ENCODE peak calls at places on chromosomes 13 and 19, in ten cellular contexts. N is CD4-positive, alpha-beta T cell; O is tibial artery; C is aorta; G is CD8-positive, alpha-beta T cell; W is colonic mucosa; K is stomach; D is CD8-positive, alpha-beta memory T cell; E is cardiac muscle cell; Y is mucosa of descending colon. H is an unnamed sample.

GRCh38 chr13:46367622-46368327 is 19.3 kb downstream of the RUBCNL start:
- DNase-seq in N (no peak), O (no peak), C (no peak), G (no peak), W (no peak), K (no peak), D (no peak), E (peak; percentile 33), Y (no peak), H (no peak)

GRCh38 chr13:75299206-75299605 is 182.8 kb downstream of the TBC1D4 start:
- DNase-seq in N (no peak), O (no peak), C (no peak), G (no peak), W (no peak), K (no peak), D (no peak), E (no peak), Y (no peak), H (no peak)

GRCh38 chr19:11451327-11451941 is 16.0 kb downstream of the PRKCSH start:
- DNase-seq in N (no peak), O (no peak), C (no peak), G (no peak), W (no peak), K (no peak), D (no peak), E (no peak), Y (no peak), H (no peak)

GRCh38 chr19:46390866-46391265 is 22.5 kb downstream of the CCDC8 start:
- DNase-seq in N (no peak), O (peak; percentile 67), C (peak; percentile 64), G (no peak), W (no peak), K (no peak), D (no peak), E (no peak), Y (peak; percentile 23), H (no peak)

GRCh38 chr13:72970956-72971355 is 87.8 kb upstream of the KLF5 start:
- DNase-seq in N (no peak), O (no peak), C (no peak), G (no peak), W (no peak), K (no peak), D (no peak), E (no peak), Y (no peak), H (no peak)

GRCh38 chr13:86282450-86282849 is 483.2 kb upstream of the SLITRK6 start:
- DNase-seq in N (no peak), O (no peak), C (no peak), G (no peak), W (no peak), K (no peak), D (no peak), E (no peak), Y (no peak), H (no peak)

GRCh38 chr19:47430041-47430802 is 10.9 kb upstream of the MEIS3 start:
- DNase-seq in N (no peak), O (no peak), C (peak; percentile 58), G (peak; percentile 22), W (peak; percentile 73), K (peak; percentile 53), D (no peak), E (peak; percentile 71), Y (peak; percentile 75), H (no peak)

GRCh38 chr13:113947321-113948033 is 26.4 kb downstream of the C13orf46 start:
- DNase-seq in N (no peak), O (peak; percentile 86), C (peak; percentile 80), G (no peak), W (peak; percentile 58), K (peak; percentile 66), D (no peak), E (peak; percentile 70), Y (peak; percentile 74), H (no peak)

GRCh38 chr19:14775855-14776254 is 2.5 kb downstream of the ADGRE2 start:
- DNase-seq in N (no peak), O (no peak), C (no peak), G (peak; percentile 5), W (no peak), K (peak; percentile 30), D (no peak), E (no peak), Y (peak; percentile 28), H (peak; percentile 24)

DNA sequence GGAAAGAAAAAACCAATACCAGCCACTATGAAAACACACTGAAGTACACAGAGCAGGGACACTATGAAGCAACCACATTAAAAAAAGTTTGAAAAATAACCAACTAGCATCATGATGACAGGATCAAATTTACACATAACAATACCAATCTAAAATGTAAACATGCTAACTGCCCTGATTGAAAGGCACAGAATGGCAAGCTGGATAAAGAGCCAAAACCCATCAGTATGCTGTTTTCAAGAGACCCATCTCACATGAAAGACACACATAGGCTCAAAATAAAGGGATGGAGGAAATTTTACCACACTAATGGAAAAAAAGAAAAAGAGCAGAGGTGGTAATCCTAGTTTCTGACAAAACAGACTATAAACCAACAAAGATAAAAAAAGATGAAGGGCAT is 291.3 kb downstream of the SLC7A1 start:
- DNase-seq in N (no peak), O (no peak), C (no peak), G (no peak), W (no peak), K (no peak), D (no peak), E (no peak), Y (no peak), H (no peak)
- H3K9me3 ChIP-seq in N (peaks cover 5% of the 10 kb centered on the region), O (peaks cover 21% of the 10 kb centered on the region), C (no peaks in the 10 kb centered on the region), G (no peaks in the 10 kb centered on the region), W (no peaks in the 10 kb centered on the region), K (peaks cover 50% of the 10 kb centered on the region), D (no peaks in the 10 kb centered on the region), E (no peaks in the 10 kb centered on the region), Y (peaks cover 40% of the 10 kb centered on the region), H (peaks cover 44% of the 10 kb centered on the region)

GRCh38 chr19:28655054-28655453 is 557.9 kb downstream of the UQCRFS1 start:
- DNase-seq in N (no peak), O (no peak), C (no peak), G (no peak), W (no peak), K (no peak), D (no peak), E (no peak), Y (no peak), H (no peak)
- H3K9me3 ChIP-seq in N (peaks cover 10% of the 10 kb centered on the region), O (peaks cover 14% of the 10 kb centered on the region), C (peaks cover 9% of the 10 kb centered on the region), G (no peaks in the 10 kb centered on the region), W (no peaks in the 10 kb centered on the region), K (peaks cover 49% of the 10 kb centered on the region), D (peaks cover 5% of the 10 kb centered on the region), E (no peaks in the 10 kb centered on the region), Y (peaks cover 7% of the 10 kb centered on the region), H (peaks cover 9% of the 10 kb centered on the region)

GRCh38 chr19:16892438-16892837 is 3.6 kb downstream of the F2RL3 start:
- DNase-seq in N (no peak), O (no peak), C (no peak), G (no peak), W (no peak), K (no peak), D (no peak), E (no peak), Y (no peak), H (no peak)

GRCh38 chr19:16892868-16893685 is 4.3 kb downstream of the F2RL3 start:
- DNase-seq in N (no peak), O (no peak), C (no peak), G (no peak), W (no peak), K (no peak), D (no peak), E (no peak), Y (no peak), H (no peak)

GRCh38 chr19:16890461-16891184 is 1.8 kb downstream of the F2RL3 start:
- DNase-seq in N (no peak), O (no peak), C (no peak), G (no peak), W (no peak), K (no peak), D (no peak), E (no peak), Y (no peak), H (no peak)

GRCh38 chr19:16893686-16893990 is 4.8 kb downstream of the F2RL3 start:
- DNase-seq in N (no peak), O (peak; percentile 62), C (no peak), G (no peak), W (no peak), K (no peak), D (no peak), E (no peak), Y (no peak), H (no peak)

GRCh38 chr19:16891696-16892382 is 3.0 kb downstream of the F2RL3 start:
- DNase-seq in N (no peak), O (no peak), C (no peak), G (no peak), W (no peak), K (no peak), D (no peak), E (no peak), Y (no peak), H (no peak)
- H3K9me3 ChIP-seq in N (no peaks in the 10 kb centered on the region), O (no peaks in the 10 kb centered on the region), C (no peaks in the 10 kb centered on the region), G (no peaks in the 10 kb centered on the region), W (no peaks in the 10 kb centered on the region), K (no peaks in the 10 kb centered on the region), D (no peaks in the 10 kb centered on the region), E (no peaks in the 10 kb centered on the region), Y (no peaks in the 10 kb centered on the region), H (no peaks in the 10 kb centered on the region)

GRCh38 chr19:56964526-56964925 is 124.0 kb upstream of the PEG3 start:
- DNase-seq in N (no peak), O (no peak), C (no peak), G (no peak), W (no peak), K (no peak), D (no peak), E (no peak), Y (no peak), H (no peak)

GRCh38 chr19:56966225-56966696 is 125.7 kb upstream of the PEG3 start:
- DNase-seq in N (no peak), O (no peak), C (no peak), G (no peak), W (no peak), K (no peak), D (no peak), E (no peak), Y (no peak), H (no peak)

GRCh38 chr19:56971230-56971629 is 130.7 kb upstream of the PEG3 start:
- DNase-seq in N (no peak), O (no peak), C (no peak), G (no peak), W (no peak), K (no peak), D (no peak), E (no peak), Y (no peak), H (no peak)

GRCh38 chr19:56969726-56970125 is 129.2 kb upstream of the PEG3 start:
- DNase-seq in N (no peak), O (no peak), C (no peak), G (no peak), W (no peak), K (no peak), D (no peak), E (no peak), Y (no peak), H (no peak)

DNA sequence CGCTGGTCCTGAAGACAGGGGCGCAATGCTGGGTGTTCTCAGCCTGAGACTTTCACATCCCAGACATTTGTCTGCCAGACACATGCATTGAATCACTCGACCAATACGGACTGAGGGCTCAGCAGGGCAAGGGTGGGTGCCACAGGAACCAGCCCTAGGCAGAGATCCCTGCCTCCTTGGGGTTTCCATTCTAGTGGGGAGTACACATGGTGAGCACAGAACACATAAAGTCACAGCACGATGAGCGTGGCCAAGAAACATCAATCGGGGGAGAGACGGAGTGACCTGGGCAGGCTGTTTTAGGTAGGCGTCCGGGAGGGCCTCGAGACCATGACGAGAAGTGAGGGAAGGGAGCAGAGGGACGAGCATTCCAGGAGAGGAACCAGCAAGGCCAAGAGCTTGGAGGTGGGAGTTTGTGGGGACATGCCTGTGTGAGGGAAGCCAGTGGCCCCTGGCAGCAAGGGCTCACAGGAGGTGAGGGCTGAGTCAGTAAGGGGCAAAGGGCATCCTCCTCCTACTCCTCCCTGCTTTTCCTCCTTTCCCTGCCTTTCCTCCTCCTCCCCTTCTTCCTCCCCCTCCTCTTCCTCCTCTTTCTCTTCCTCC is 126.3 kb upstream of the PEG3 start:
- DNase-seq in N (no peak), O (no peak), C (no peak), G (no peak), W (no peak), K (no peak), D (no peak), E (no peak), Y (no peak), H (no peak)
- H3K9me3 ChIP-seq in N (peaks cover 15% of the 10 kb centered on the region), O (no peaks in the 10 kb centered on the region), C (peaks cover 5% of the 10 kb centered on the region), G (no peaks in the 10 kb centered on the region), W (no peaks in the 10 kb centered on the region), K (peaks cover 49% of the 10 kb centered on the region), D (no peaks in the 10 kb centered on the region), E (no peaks in the 10 kb centered on the region), Y (peaks cover 65% of the 10 kb centered on the region), H (no peaks in the 10 kb centered on the region)

H was measured in heart right ventricle.